ENCODE peak calls at places on chromosomes 3 and 15, in nine cellular contexts. One of them, this sample, is unnamed.

GRCh38 chr3:19348929-19349564 is 200.7 kb downstream of the KCNH8 start:
- DNase-seq in T follicular helper cell: no peak
- DNase-seq in mesendoderm: peak
- DNase-seq in adipocyte: peak
- DNase-seq in iris pigment epithelial cell: peak
- DNase-seq in AG10803: peak
- DNase-seq in colonic mucosa: peak
- DNase-seq in COLO829: peak
- DNase-seq in caudate nucleus: no peak
- DNase-seq in this sample: peak

GRCh38 chr3:104909188-104909587 is 457.5 kb upstream of the ALCAM start:
- DNase-seq in T follicular helper cell: no peak
- DNase-seq in mesendoderm: no peak
- DNase-seq in adipocyte: peak
- DNase-seq in iris pigment epithelial cell: peak
- DNase-seq in AG10803: peak
- DNase-seq in colonic mucosa: no peak
- DNase-seq in COLO829: no peak
- DNase-seq in caudate nucleus: no peak
- DNase-seq in this sample: peak

GRCh38 chr3:71006810-71007785 is 576.4 kb downstream of the FOXP1 start:
- DNase-seq in T follicular helper cell: no peak
- DNase-seq in mesendoderm: peak
- DNase-seq in adipocyte: peak
- DNase-seq in iris pigment epithelial cell: no peak
- DNase-seq in AG10803: peak
- DNase-seq in colonic mucosa: no peak
- DNase-seq in COLO829: peak
- DNase-seq in caudate nucleus: no peak
- DNase-seq in this sample: no peak

GRCh38 chr15:66784174-66784573 is 82.1 kb downstream of the SMAD6 start:
- DNase-seq in T follicular helper cell: no peak
- DNase-seq in mesendoderm: no peak
- DNase-seq in adipocyte: no peak
- DNase-seq in iris pigment epithelial cell: no peak
- DNase-seq in AG10803: no peak
- DNase-seq in colonic mucosa: no peak
- DNase-seq in COLO829: no peak
- DNase-seq in caudate nucleus: no peak
- DNase-seq in this sample: no peak

GRCh38 chr3:20391628-20392027 is 205.6 kb upstream of the SGO1 start:
- DNase-seq in T follicular helper cell: no peak
- DNase-seq in mesendoderm: peak
- DNase-seq in adipocyte: no peak
- DNase-seq in iris pigment epithelial cell: no peak
- DNase-seq in AG10803: no peak
- DNase-seq in colonic mucosa: no peak
- DNase-seq in COLO829: no peak
- DNase-seq in caudate nucleus: no peak
- DNase-seq in this sample: no peak

GRCh38 chr3:194824676-194825075 is 139.0 kb downstream of the FAM43A start:
- DNase-seq in T follicular helper cell: no peak
- DNase-seq in mesendoderm: no peak
- DNase-seq in adipocyte: peak
- DNase-seq in iris pigment epithelial cell: no peak
- DNase-seq in AG10803: peak
- DNase-seq in colonic mucosa: no peak
- DNase-seq in COLO829: no peak
- DNase-seq in caudate nucleus: no peak
- DNase-seq in this sample: peak

GRCh38 chr15:60062826-60063225 is 58.7 kb downstream of the FOXB1 start:
- DNase-seq in T follicular helper cell: no peak
- DNase-seq in mesendoderm: no peak
- DNase-seq in adipocyte: peak
- DNase-seq in iris pigment epithelial cell: peak
- DNase-seq in AG10803: peak
- DNase-seq in colonic mucosa: no peak
- DNase-seq in COLO829: no peak
- DNase-seq in caudate nucleus: no peak
- DNase-seq in this sample: peak

GRCh38 chr3:53056442-53056841 is 10.6 kb upstream of the SFMBT1 start:
- DNase-seq in T follicular helper cell: no peak
- DNase-seq in mesendoderm: peak
- DNase-seq in adipocyte: no peak
- DNase-seq in iris pigment epithelial cell: peak
- DNase-seq in AG10803: no peak
- DNase-seq in colonic mucosa: no peak
- DNase-seq in COLO829: no peak
- DNase-seq in caudate nucleus: no peak
- DNase-seq in this sample: peak

GRCh38 chr15:76274821-76275220 is 36.4 kb downstream of the ETFA start:
- DNase-seq in T follicular helper cell: no peak
- DNase-seq in mesendoderm: peak
- DNase-seq in adipocyte: no peak
- DNase-seq in iris pigment epithelial cell: no peak
- DNase-seq in AG10803: no peak
- DNase-seq in colonic mucosa: no peak
- DNase-seq in COLO829: no peak
- DNase-seq in caudate nucleus: no peak
- DNase-seq in this sample: no peak

GRCh38 chr3:124097362-124098120 is 105.6 kb upstream of the ROPN1 start:
- DNase-seq in T follicular helper cell: no peak
- DNase-seq in mesendoderm: no peak
- DNase-seq in adipocyte: no peak
- DNase-seq in iris pigment epithelial cell: no peak
- DNase-seq in AG10803: no peak
- DNase-seq in colonic mucosa: no peak
- DNase-seq in COLO829: no peak
- DNase-seq in caudate nucleus: no peak
- DNase-seq in this sample: peak

GRCh38 chr3:12553921-12554391 is 2.9 kb upstream of the MKRN2 start:
- DNase-seq in T follicular helper cell: no peak
- DNase-seq in mesendoderm: no peak
- DNase-seq in adipocyte: peak
- DNase-seq in iris pigment epithelial cell: peak
- DNase-seq in AG10803: peak
- DNase-seq in colonic mucosa: peak
- DNase-seq in COLO829: no peak
- DNase-seq in caudate nucleus: no peak
- DNase-seq in this sample: peak

GRCh38 chr15:81029416-81030367 is 29.0 kb downstream of the TLNRD1 start:
- DNase-seq in T follicular helper cell: no peak
- DNase-seq in mesendoderm: no peak
- DNase-seq in adipocyte: peak
- DNase-seq in iris pigment epithelial cell: peak
- DNase-seq in AG10803: peak
- DNase-seq in colonic mucosa: no peak
- DNase-seq in COLO829: no peak
- DNase-seq in caudate nucleus: no peak
- DNase-seq in this sample: peak

GRCh38 chr15:85142324-85142723 is 160.7 kb downstream of the PDE8A start:
- DNase-seq in T follicular helper cell: no peak
- DNase-seq in mesendoderm: no peak
- DNase-seq in adipocyte: peak
- DNase-seq in iris pigment epithelial cell: peak
- DNase-seq in AG10803: peak
- DNase-seq in colonic mucosa: no peak
- DNase-seq in COLO829: peak
- DNase-seq in caudate nucleus: no peak
- DNase-seq in this sample: peak

GRCh38 chr15:57393081-57393480 is 16.8 kb downstream of the CGNL1 start:
- DNase-seq in T follicular helper cell: no peak
- DNase-seq in mesendoderm: no peak
- DNase-seq in adipocyte: no peak
- DNase-seq in iris pigment epithelial cell: no peak
- DNase-seq in AG10803: no peak
- DNase-seq in colonic mucosa: no peak
- DNase-seq in COLO829: no peak
- DNase-seq in caudate nucleus: no peak
- DNase-seq in this sample: no peak

GRCh38 chr3:40623567-40623966 is 98.8 kb downstream of the ZNF621 start:
- DNase-seq in T follicular helper cell: no peak
- DNase-seq in mesendoderm: no peak
- DNase-seq in adipocyte: no peak
- DNase-seq in iris pigment epithelial cell: peak
- DNase-seq in AG10803: no peak
- DNase-seq in colonic mucosa: peak
- DNase-seq in COLO829: no peak
- DNase-seq in caudate nucleus: no peak
- DNase-seq in this sample: peak

GRCh38 chr3:40258555-40258954 is 51.0 kb upstream of the EIF1B start:
- DNase-seq in T follicular helper cell: no peak
- DNase-seq in mesendoderm: peak
- DNase-seq in adipocyte: peak
- DNase-seq in iris pigment epithelial cell: peak
- DNase-seq in AG10803: peak
- DNase-seq in colonic mucosa: no peak
- DNase-seq in COLO829: peak
- DNase-seq in caudate nucleus: no peak
- DNase-seq in this sample: peak

GRCh38 chr3:41224120-41224806 is 25.0 kb downstream of the CTNNB1 start:
- DNase-seq in T follicular helper cell: no peak
- DNase-seq in mesendoderm: no peak
- DNase-seq in adipocyte: peak
- DNase-seq in iris pigment epithelial cell: peak
- DNase-seq in AG10803: peak
- DNase-seq in colonic mucosa: no peak
- DNase-seq in COLO829: no peak
- DNase-seq in caudate nucleus: no peak
- DNase-seq in this sample: peak

GRCh38 chr15:40493089-40493840 is 22.5 kb downstream of the CHST14 start:
- DNase-seq in T follicular helper cell: no peak
- DNase-seq in mesendoderm: no peak
- DNase-seq in adipocyte: no peak
- DNase-seq in iris pigment epithelial cell: no peak
- DNase-seq in AG10803: no peak
- DNase-seq in colonic mucosa: no peak
- DNase-seq in COLO829: no peak
- DNase-seq in caudate nucleus: no peak
- DNase-seq in this sample: peak

GRCh38 chr3:126476166-126476975 is 680 bp upstream of the ZXDC start:
- DNase-seq in T follicular helper cell: no peak
- DNase-seq in mesendoderm: peak
- DNase-seq in adipocyte: no peak
- DNase-seq in iris pigment epithelial cell: peak
- DNase-seq in AG10803: peak
- DNase-seq in colonic mucosa: peak
- DNase-seq in COLO829: no peak
- DNase-seq in caudate nucleus: peak
- DNase-seq in this sample: no peak

GRCh38 chr15:70266412-70267089 is 168.8 kb upstream of the TLE3 start:
- DNase-seq in T follicular helper cell: no peak
- DNase-seq in mesendoderm: no peak
- DNase-seq in adipocyte: no peak
- DNase-seq in iris pigment epithelial cell: peak
- DNase-seq in AG10803: peak
- DNase-seq in colonic mucosa: peak
- DNase-seq in COLO829: no peak
- DNase-seq in caudate nucleus: no peak
- DNase-seq in this sample: no peak

GRCh38 chr3:160697628-160698382 is 20.8 kb downstream of the ARL14 start:
- DNase-seq in T follicular helper cell: no peak
- DNase-seq in mesendoderm: peak
- DNase-seq in adipocyte: peak
- DNase-seq in iris pigment epithelial cell: peak
- DNase-seq in AG10803: peak
- DNase-seq in colonic mucosa: no peak
- DNase-seq in COLO829: peak
- DNase-seq in caudate nucleus: no peak
- DNase-seq in this sample: peak

GRCh38 chr15:45476395-45476794 is 46.2 kb downstream of the SLC30A4 start:
- DNase-seq in T follicular helper cell: no peak
- DNase-seq in mesendoderm: no peak
- DNase-seq in adipocyte: no peak
- DNase-seq in iris pigment epithelial cell: no peak
- DNase-seq in AG10803: no peak
- DNase-seq in colonic mucosa: no peak
- DNase-seq in COLO829: no peak
- DNase-seq in caudate nucleus: no peak
- DNase-seq in this sample: no peak

GRCh38 chr3:63492464-63492863 is 160.0 kb upstream of the SNTN start:
- DNase-seq in T follicular helper cell: no peak
- DNase-seq in mesendoderm: peak
- DNase-seq in adipocyte: no peak
- DNase-seq in iris pigment epithelial cell: no peak
- DNase-seq in AG10803: no peak
- DNase-seq in colonic mucosa: no peak
- DNase-seq in COLO829: no peak
- DNase-seq in caudate nucleus: no peak
- DNase-seq in this sample: no peak

GRCh38 chr3:136251511-136251910 is 1.4 kb downstream of the PCCB start:
- DNase-seq in T follicular helper cell: no peak
- DNase-seq in mesendoderm: no peak
- DNase-seq in adipocyte: no peak
- DNase-seq in iris pigment epithelial cell: no peak
- DNase-seq in AG10803: no peak
- DNase-seq in colonic mucosa: no peak
- DNase-seq in COLO829: no peak
- DNase-seq in caudate nucleus: no peak
- DNase-seq in this sample: peak

GRCh38 chr3:109336272-109336957 is 931 bp downstream of the DPPA4 start:
- DNase-seq in T follicular helper cell: no peak
- DNase-seq in mesendoderm: peak
- DNase-seq in adipocyte: peak
- DNase-seq in iris pigment epithelial cell: peak
- DNase-seq in AG10803: peak
- DNase-seq in colonic mucosa: no peak
- DNase-seq in COLO829: no peak
- DNase-seq in caudate nucleus: no peak
- DNase-seq in this sample: peak

GRCh38 chr3:20128378-20128777 is 57.6 kb downstream of the SGO1 start:
- DNase-seq in T follicular helper cell: no peak
- DNase-seq in mesendoderm: no peak
- DNase-seq in adipocyte: no peak
- DNase-seq in iris pigment epithelial cell: no peak
- DNase-seq in AG10803: no peak
- DNase-seq in colonic mucosa: no peak
- DNase-seq in COLO829: no peak
- DNase-seq in caudate nucleus: no peak
- DNase-seq in this sample: no peak

GRCh38 chr3:63351159-63352007 is 73.3 kb downstream of the SYNPR start:
- DNase-seq in T follicular helper cell: no peak
- DNase-seq in mesendoderm: peak
- DNase-seq in adipocyte: peak
- DNase-seq in iris pigment epithelial cell: peak
- DNase-seq in AG10803: peak
- DNase-seq in colonic mucosa: peak
- DNase-seq in COLO829: peak
- DNase-seq in caudate nucleus: no peak
- DNase-seq in this sample: peak

GRCh38 chr3:31106204-31106603 is 211.7 kb upstream of the GADL1 start:
- DNase-seq in T follicular helper cell: no peak
- DNase-seq in mesendoderm: no peak
- DNase-seq in adipocyte: peak
- DNase-seq in iris pigment epithelial cell: peak
- DNase-seq in AG10803: peak
- DNase-seq in colonic mucosa: no peak
- DNase-seq in COLO829: no peak
- DNase-seq in caudate nucleus: no peak
- DNase-seq in this sample: peak

GRCh38 chr3:81723732-81724313 is 37.6 kb downstream of the GBE1 start:
- DNase-seq in T follicular helper cell: no peak
- DNase-seq in mesendoderm: no peak
- DNase-seq in adipocyte: peak
- DNase-seq in iris pigment epithelial cell: peak
- DNase-seq in AG10803: peak
- DNase-seq in colonic mucosa: no peak
- DNase-seq in COLO829: peak
- DNase-seq in caudate nucleus: no peak
- DNase-seq in this sample: peak

GRCh38 chr3:4492240-4493007 is 724 bp upstream of the ITPR1 start:
- DNase-seq in T follicular helper cell: peak
- DNase-seq in mesendoderm: peak
- DNase-seq in adipocyte: peak
- DNase-seq in iris pigment epithelial cell: peak
- DNase-seq in AG10803: peak
- DNase-seq in colonic mucosa: peak
- DNase-seq in COLO829: peak
- DNase-seq in caudate nucleus: peak
- DNase-seq in this sample: peak

GRCh38 chr15:85764649-85765277 is 30.0 kb downstream of the KLHL25 start:
- DNase-seq in T follicular helper cell: no peak
- DNase-seq in mesendoderm: no peak
- DNase-seq in adipocyte: peak
- DNase-seq in iris pigment epithelial cell: peak
- DNase-seq in AG10803: peak
- DNase-seq in colonic mucosa: no peak
- DNase-seq in COLO829: no peak
- DNase-seq in caudate nucleus: no peak
- DNase-seq in this sample: peak